ENCODE peak calls at places on chromosomes 2 and 18, in six cellular contexts. One of them, this sample, is unnamed.

GRCh38 chr2:179877601-179878364 is 16.4 kb upstream of the ZNF385B start:
- DNase-seq in neuronal stem cell: no peak
- DNase-seq in H1: no peak
- DNase-seq in IMR-90: peak
- DNase-seq in trophoblast cell: no peak
- DNase-seq in mesenchymal stem cell: no peak
- DNase-seq in this sample: no peak

GRCh38 chr2:200352631-200353030 is 46.1 kb downstream of the SPATS2L start:
- DNase-seq in neuronal stem cell: peak
- DNase-seq in H1: no peak
- DNase-seq in IMR-90: peak
- DNase-seq in trophoblast cell: peak
- DNase-seq in mesenchymal stem cell: peak
- DNase-seq in this sample: no peak

GRCh38 chr2:24768601-24769000 is 24.6 kb downstream of the PTRHD1 start:
- DNase-seq in neuronal stem cell: no peak
- DNase-seq in H1: no peak
- DNase-seq in IMR-90: no peak
- DNase-seq in trophoblast cell: no peak
- DNase-seq in mesenchymal stem cell: no peak
- DNase-seq in this sample: peak

GRCh38 chr2:150255528-150255927 is 231.9 kb downstream of the RND3 start:
- DNase-seq in neuronal stem cell: no peak
- DNase-seq in H1: no peak
- DNase-seq in IMR-90: peak
- DNase-seq in trophoblast cell: peak
- DNase-seq in mesenchymal stem cell: peak
- DNase-seq in this sample: no peak

GRCh38 chr18:12027046-12027445 is 45.7 kb downstream of the IMPA2 start:
- DNase-seq in neuronal stem cell: no peak
- DNase-seq in H1: no peak
- DNase-seq in IMR-90: no peak
- DNase-seq in trophoblast cell: no peak
- DNase-seq in mesenchymal stem cell: no peak
- DNase-seq in this sample: no peak

GRCh38 chr2:164719996-164720941 is 99.0 kb upstream of the GRB14 start:
- DNase-seq in neuronal stem cell: no peak
- DNase-seq in H1: no peak
- DNase-seq in IMR-90: peak
- DNase-seq in trophoblast cell: no peak
- DNase-seq in mesenchymal stem cell: peak
- DNase-seq in this sample: no peak

GRCh38 chr18:42534313-42534712 is 579.3 kb downstream of the PIK3C3 start:
- DNase-seq in neuronal stem cell: no peak
- DNase-seq in H1: no peak
- DNase-seq in IMR-90: no peak
- DNase-seq in trophoblast cell: no peak
- DNase-seq in mesenchymal stem cell: no peak
- DNase-seq in this sample: no peak

GRCh38 chr2:237786936-237787335 is 11.6 kb upstream of the RBM44 start:
- DNase-seq in neuronal stem cell: no peak
- DNase-seq in H1: no peak
- DNase-seq in IMR-90: no peak
- DNase-seq in trophoblast cell: no peak
- DNase-seq in mesenchymal stem cell: peak
- DNase-seq in this sample: no peak

GRCh38 chr2:181363164-181363563 is 94.0 kb upstream of the ITGA4 start:
- DNase-seq in neuronal stem cell: no peak
- DNase-seq in H1: no peak
- DNase-seq in IMR-90: no peak
- DNase-seq in trophoblast cell: no peak
- DNase-seq in mesenchymal stem cell: no peak
- DNase-seq in this sample: no peak

GRCh38 chr2:8672940-8673339 is 8.9 kb upstream of the ID2 start:
- DNase-seq in neuronal stem cell: no peak
- DNase-seq in H1: no peak
- DNase-seq in IMR-90: no peak
- DNase-seq in trophoblast cell: no peak
- DNase-seq in mesenchymal stem cell: no peak
- DNase-seq in this sample: peak

GRCh38 chr2:9231291-9232165 is 24.9 kb downstream of the ASAP2 start:
- DNase-seq in neuronal stem cell: no peak
- DNase-seq in H1: no peak
- DNase-seq in IMR-90: no peak
- DNase-seq in trophoblast cell: peak
- DNase-seq in mesenchymal stem cell: no peak
- DNase-seq in this sample: no peak

GRCh38 chr2:26780203-26780760 is 5.6 kb upstream of the CENPA start:
- DNase-seq in neuronal stem cell: no peak
- DNase-seq in H1: no peak
- DNase-seq in IMR-90: no peak
- DNase-seq in trophoblast cell: no peak
- DNase-seq in mesenchymal stem cell: no peak
- DNase-seq in this sample: no peak

GRCh38 chr2:26782876-26783704 is 2.8 kb upstream of the CENPA start:
- DNase-seq in neuronal stem cell: no peak
- DNase-seq in H1: no peak
- DNase-seq in IMR-90: no peak
- DNase-seq in trophoblast cell: peak
- DNase-seq in mesenchymal stem cell: no peak
- DNase-seq in this sample: no peak

GRCh38 chr2:26786207-26787023 is 559 bp downstream of the CENPA start:
- DNase-seq in neuronal stem cell: no peak
- DNase-seq in H1: no peak
- DNase-seq in IMR-90: no peak
- DNase-seq in trophoblast cell: peak
- DNase-seq in mesenchymal stem cell: peak
- DNase-seq in this sample: no peak

GRCh38 chr2:26784570-26785234 is 1.2 kb upstream of the CENPA start:
- DNase-seq in neuronal stem cell: no peak
- DNase-seq in H1: no peak
- DNase-seq in IMR-90: no peak
- DNase-seq in trophoblast cell: peak
- DNase-seq in mesenchymal stem cell: peak
- DNase-seq in this sample: no peak

GRCh38 chr2:26785431-26786206 is at the start of gene CENPA:
- DNase-seq in neuronal stem cell: peak
- DNase-seq in H1: peak
- DNase-seq in IMR-90: peak
- DNase-seq in trophoblast cell: peak
- DNase-seq in mesenchymal stem cell: peak
- DNase-seq in this sample: peak
- H4K8ac ChIP-seq in neuronal stem cell: no peak
- H4K8ac ChIP-seq in H1: peak
- H4K8ac ChIP-seq in IMR-90: peak
- H4K8ac ChIP-seq in trophoblast cell: peak
- H4K8ac ChIP-seq in mesenchymal stem cell: peak
- H4K8ac ChIP-seq in this sample: no peak

GRCh38 chr2:152611458-152612231 is 105.6 kb downstream of the PRPF40A start:
- DNase-seq in neuronal stem cell: no peak
- DNase-seq in H1: no peak
- DNase-seq in IMR-90: peak
- DNase-seq in trophoblast cell: peak
- DNase-seq in mesenchymal stem cell: peak
- DNase-seq in this sample: no peak
- H4K8ac ChIP-seq in neuronal stem cell: no peak
- H4K8ac ChIP-seq in H1: no peak
- H4K8ac ChIP-seq in IMR-90: no peak
- H4K8ac ChIP-seq in trophoblast cell: no peak
- H4K8ac ChIP-seq in mesenchymal stem cell: no peak
- H4K8ac ChIP-seq in this sample: no peak

GRCh38 chr18:21242141-21243040 is at the start of gene GREB1L:
- DNase-seq in neuronal stem cell: peak
- DNase-seq in H1: no peak
- DNase-seq in IMR-90: no peak
- DNase-seq in trophoblast cell: peak
- DNase-seq in mesenchymal stem cell: peak
- DNase-seq in this sample: peak
- H4K8ac ChIP-seq in neuronal stem cell: peak
- H4K8ac ChIP-seq in H1: peak
- H4K8ac ChIP-seq in IMR-90: no peak
- H4K8ac ChIP-seq in trophoblast cell: peak
- H4K8ac ChIP-seq in mesenchymal stem cell: no peak
- H4K8ac ChIP-seq in this sample: no peak

GRCh38 chr2:69030791-69031190 is 17.8 kb downstream of the ANTXR1 start:
- DNase-seq in neuronal stem cell: no peak
- DNase-seq in H1: no peak
- DNase-seq in IMR-90: no peak
- DNase-seq in trophoblast cell: no peak
- DNase-seq in mesenchymal stem cell: no peak
- DNase-seq in this sample: no peak
- H4K8ac ChIP-seq in neuronal stem cell: no peak
- H4K8ac ChIP-seq in H1: no peak
- H4K8ac ChIP-seq in IMR-90: no peak
- H4K8ac ChIP-seq in trophoblast cell: no peak
- H4K8ac ChIP-seq in mesenchymal stem cell: no peak
- H4K8ac ChIP-seq in this sample: no peak

DNA sequence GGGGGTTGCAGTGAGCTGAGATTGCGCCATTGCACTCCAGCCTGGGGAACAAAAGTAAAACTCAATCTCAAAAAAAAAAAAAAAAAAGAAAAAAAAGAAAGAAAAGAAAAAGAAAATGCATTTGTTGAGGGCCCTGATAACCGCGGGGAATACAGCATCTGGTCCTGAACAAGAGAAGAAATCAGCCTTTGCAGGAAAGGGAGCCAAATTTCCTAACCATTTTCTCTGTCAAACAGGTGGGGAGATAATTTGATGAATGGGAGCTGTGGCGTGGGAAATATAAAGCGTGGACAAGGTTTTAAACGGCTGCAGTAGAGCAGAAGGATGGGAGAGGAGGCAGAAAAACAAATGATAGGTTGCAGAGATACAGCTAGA is 864 bp downstream of the E2F6 start:
- DNase-seq in neuronal stem cell: no peak
- DNase-seq in H1: no peak
- DNase-seq in IMR-90: no peak
- DNase-seq in trophoblast cell: no peak
- DNase-seq in mesenchymal stem cell: no peak
- DNase-seq in this sample: no peak
- H4K8ac ChIP-seq in neuronal stem cell: no peak
- H4K8ac ChIP-seq in H1: no peak
- H4K8ac ChIP-seq in IMR-90: peak
- H4K8ac ChIP-seq in trophoblast cell: no peak
- H4K8ac ChIP-seq in mesenchymal stem cell: peak
- H4K8ac ChIP-seq in this sample: no peak

GRCh38 chr2:99571609-99572344 is 82.0 kb upstream of the REV1 start:
- DNase-seq in neuronal stem cell: no peak
- DNase-seq in H1: no peak
- DNase-seq in IMR-90: no peak
- DNase-seq in trophoblast cell: no peak
- DNase-seq in mesenchymal stem cell: no peak
- DNase-seq in this sample: no peak

GRCh38 chr2:99572380-99572779 is 82.6 kb upstream of the REV1 start:
- DNase-seq in neuronal stem cell: no peak
- DNase-seq in H1: no peak
- DNase-seq in IMR-90: no peak
- DNase-seq in trophoblast cell: peak
- DNase-seq in mesenchymal stem cell: no peak
- DNase-seq in this sample: no peak

GRCh38 chr2:99573624-99574251 is 83.9 kb upstream of the REV1 start:
- DNase-seq in neuronal stem cell: no peak
- DNase-seq in H1: no peak
- DNase-seq in IMR-90: no peak
- DNase-seq in trophoblast cell: no peak
- DNase-seq in mesenchymal stem cell: no peak
- DNase-seq in this sample: no peak

GRCh38 chr2:99569393-99569792 is 79.6 kb upstream of the REV1 start:
- DNase-seq in neuronal stem cell: no peak
- DNase-seq in H1: no peak
- DNase-seq in IMR-90: no peak
- DNase-seq in trophoblast cell: no peak
- DNase-seq in mesenchymal stem cell: no peak
- DNase-seq in this sample: no peak

GRCh38 chr2:99572798-99573197 is 83.0 kb upstream of the REV1 start:
- DNase-seq in neuronal stem cell: no peak
- DNase-seq in H1: no peak
- DNase-seq in IMR-90: no peak
- DNase-seq in trophoblast cell: no peak
- DNase-seq in mesenchymal stem cell: no peak
- DNase-seq in this sample: no peak
- H4K8ac ChIP-seq in neuronal stem cell: no peak
- H4K8ac ChIP-seq in H1: no peak
- H4K8ac ChIP-seq in IMR-90: no peak
- H4K8ac ChIP-seq in trophoblast cell: no peak
- H4K8ac ChIP-seq in mesenchymal stem cell: no peak
- H4K8ac ChIP-seq in this sample: no peak

GRCh38 chr2:138633049-138633448 is 131.5 kb downstream of the SPOPL start:
- DNase-seq in neuronal stem cell: no peak
- DNase-seq in H1: no peak
- DNase-seq in IMR-90: no peak
- DNase-seq in trophoblast cell: no peak
- DNase-seq in mesenchymal stem cell: no peak
- DNase-seq in this sample: no peak
- H4K8ac ChIP-seq in neuronal stem cell: no peak
- H4K8ac ChIP-seq in H1: no peak
- H4K8ac ChIP-seq in IMR-90: no peak
- H4K8ac ChIP-seq in trophoblast cell: no peak
- H4K8ac ChIP-seq in mesenchymal stem cell: no peak
- H4K8ac ChIP-seq in this sample: no peak

GRCh38 chr2:61340242-61340641 is 130.6 kb downstream of the USP34 start:
- DNase-seq in neuronal stem cell: no peak
- DNase-seq in H1: no peak
- DNase-seq in IMR-90: peak
- DNase-seq in trophoblast cell: no peak
- DNase-seq in mesenchymal stem cell: peak
- DNase-seq in this sample: no peak

GRCh38 chr2:61338447-61338846 is 132.4 kb downstream of the USP34 start:
- DNase-seq in neuronal stem cell: no peak
- DNase-seq in H1: no peak
- DNase-seq in IMR-90: peak
- DNase-seq in trophoblast cell: no peak
- DNase-seq in mesenchymal stem cell: no peak
- DNase-seq in this sample: no peak

DNA sequence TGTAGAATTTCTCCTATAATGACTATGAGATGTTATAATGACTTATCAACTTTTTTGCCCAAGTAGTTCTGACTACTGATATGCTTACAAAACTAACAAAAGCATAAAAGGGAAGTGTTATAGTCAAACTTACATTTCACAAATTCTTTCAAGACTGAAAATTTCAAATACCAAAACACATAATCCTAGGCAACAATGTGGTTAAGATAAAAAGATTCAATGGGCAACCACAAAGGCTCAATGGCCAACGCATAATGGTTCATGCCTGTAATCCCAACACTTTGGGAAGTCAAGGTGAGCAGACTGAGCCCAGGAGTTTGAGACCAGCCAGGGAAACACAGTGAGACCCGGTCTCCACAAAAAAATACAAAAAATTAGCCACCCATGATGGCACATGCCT is 135.7 kb downstream of the USP34 start:
- DNase-seq in neuronal stem cell: no peak
- DNase-seq in H1: no peak
- DNase-seq in IMR-90: no peak
- DNase-seq in trophoblast cell: peak
- DNase-seq in mesenchymal stem cell: no peak
- DNase-seq in this sample: no peak
- H4K8ac ChIP-seq in neuronal stem cell: no peak
- H4K8ac ChIP-seq in H1: no peak
- H4K8ac ChIP-seq in IMR-90: no peak
- H4K8ac ChIP-seq in trophoblast cell: no peak
- H4K8ac ChIP-seq in mesenchymal stem cell: no peak
- H4K8ac ChIP-seq in this sample: no peak

GRCh38 chr2:66255871-66256270 is 179.1 kb upstream of the MEIS1 start:
- DNase-seq in neuronal stem cell: no peak
- DNase-seq in H1: no peak
- DNase-seq in IMR-90: no peak
- DNase-seq in trophoblast cell: no peak
- DNase-seq in mesenchymal stem cell: no peak
- DNase-seq in this sample: no peak
- H4K8ac ChIP-seq in neuronal stem cell: no peak
- H4K8ac ChIP-seq in H1: no peak
- H4K8ac ChIP-seq in IMR-90: no peak
- H4K8ac ChIP-seq in trophoblast cell: no peak
- H4K8ac ChIP-seq in mesenchymal stem cell: no peak
- H4K8ac ChIP-seq in this sample: no peak

This sample was measured in H9.